ENCODE peak calls at places on chromosomes 5 and 9, in four cellular contexts. One of them, this sample, is unnamed.

GRCh38 chr9:122912964-122913673 is at the start of gene ZBTB6:
- DNase-seq in K562: peak; percentile 86
- DNase-seq in GM12878: peak; percentile 84
- DNase-seq in HepG2: peak; percentile 83
- DNase-seq in this sample: peak; percentile 81

GRCh38 chr5:57316798-57317327 is 143.0 kb downstream of the GPBP1 start:
- DNase-seq in HepG2: no peak
- DNase-seq in GM12878: no peak
- DNase-seq in K562: no peak
- DNase-seq in this sample: no peak

GRCh38 chr9:97632406-97632991 is 669 bp downstream of the TSTD2 start:
- DNase-seq in K562: no peak
- DNase-seq in HepG2: no peak
- DNase-seq in GM12878: no peak
- DNase-seq in this sample: no peak

GRCh38 chr9:78028926-78029325 is 2.7 kb downstream of the GNAQ start:
- DNase-seq in K562: no peak
- DNase-seq in HepG2: no peak
- DNase-seq in GM12878: no peak
- DNase-seq in this sample: no peak

GRCh38 chr5:90709323-90710148 is 150.9 kb downstream of the ADGRV1 start:
- DNase-seq in HepG2: peak; percentile 27
- DNase-seq in K562: peak; percentile 75
- DNase-seq in GM12878: no peak
- DNase-seq in this sample: peak; percentile 58

GRCh38 chr9:105191508-105192118 is 52.8 kb upstream of the SLC44A1 start:
- DNase-seq in K562: no peak
- DNase-seq in GM12878: peak; percentile 39
- DNase-seq in HepG2: peak; percentile 95
- DNase-seq in this sample: no peak

GRCh38 chr9:109143881-109144562 is 23.0 kb downstream of the FRRS1L start:
- DNase-seq in HepG2: peak; percentile 29
- DNase-seq in GM12878: peak; percentile 23
- DNase-seq in K562: peak; percentile 89
- DNase-seq in this sample: peak; percentile 35

GRCh38 chr9:135221951-135222631 is 134.6 kb downstream of the OLFM1 start:
- DNase-seq in GM12878: no peak
- DNase-seq in HepG2: no peak
- DNase-seq in K562: no peak
- DNase-seq in this sample: peak; percentile 68

GRCh38 chr5:138972230-138972629 is 97.1 kb upstream of the LRRTM2 start:
- DNase-seq in GM12878: no peak
- DNase-seq in K562: no peak
- DNase-seq in HepG2: no peak
- DNase-seq in this sample: no peak

GRCh38 chr5:134438641-134439621 is 27.2 kb upstream of the CDKN2AIPNL start:
- DNase-seq in HepG2: peak; percentile 26
- DNase-seq in K562: no peak
- DNase-seq in GM12878: no peak
- DNase-seq in this sample: no peak

GRCh38 chr5:116778015-116778414 is 203.4 kb upstream of the SEMA6A start:
- DNase-seq in GM12878: no peak
- DNase-seq in HepG2: no peak
- DNase-seq in K562: no peak
- DNase-seq in this sample: no peak

GRCh38 chr5:176629853-176630680 is at the start of the genes EIF4E1B and SNCB:
- DNase-seq in GM12878: no peak
- DNase-seq in HepG2: no peak
- DNase-seq in K562: peak; percentile 72
- DNase-seq in this sample: peak; percentile 91

GRCh38 chr5:149831492-149831891 is 101.4 kb downstream of the PPARGC1B start:
- DNase-seq in GM12878: peak; percentile 69
- DNase-seq in HepG2: no peak
- DNase-seq in K562: no peak
- DNase-seq in this sample: no peak

GRCh38 chr5:143119301-143119769 is 284.2 kb downstream of the NR3C1 start:
- DNase-seq in K562: no peak
- DNase-seq in HepG2: no peak
- DNase-seq in GM12878: no peak
- DNase-seq in this sample: no peak

GRCh38 chr5:176596689-176597416 is 13.1 kb downstream of the GPRIN1 start:
- DNase-seq in GM12878: no peak
- DNase-seq in K562: no peak
- DNase-seq in HepG2: no peak
- DNase-seq in this sample: no peak

GRCh38 chr5:174514983-174515394 is 209.4 kb upstream of the MSX2 start:
- DNase-seq in K562: no peak
- DNase-seq in GM12878: no peak
- DNase-seq in HepG2: no peak
- DNase-seq in this sample: no peak

GRCh38 chr5:113574417-113574816 is 60.9 kb downstream of the YTHDC2 start:
- DNase-seq in GM12878: no peak
- DNase-seq in K562: peak; percentile 35
- DNase-seq in HepG2: no peak
- DNase-seq in this sample: no peak

GRCh38 chr5:67659288-67659687 is 462.7 kb upstream of the CD180 start:
- DNase-seq in GM12878: no peak
- DNase-seq in HepG2: no peak
- DNase-seq in K562: no peak
- DNase-seq in this sample: no peak

GRCh38 chr9:109164040-109164439 is 3.0 kb downstream of the FRRS1L start:
- DNase-seq in K562: no peak
- DNase-seq in HepG2: no peak
- DNase-seq in GM12878: no peak
- DNase-seq in this sample: no peak

GRCh38 chr5:107389769-107390168 is 281.0 kb downstream of the EFNA5 start:
- DNase-seq in K562: no peak
- DNase-seq in GM12878: no peak
- DNase-seq in HepG2: no peak
- DNase-seq in this sample: no peak

GRCh38 chr9:92807757-92808725 is 43.4 kb upstream of the BICD2 start:
- DNase-seq in GM12878: no peak
- DNase-seq in K562: no peak
- DNase-seq in HepG2: no peak
- DNase-seq in this sample: peak; percentile 47

GRCh38 chr9:71509054-71509453 is 259.3 kb downstream of the CEMIP2 start:
- DNase-seq in GM12878: no peak
- DNase-seq in K562: no peak
- DNase-seq in HepG2: no peak
- DNase-seq in this sample: no peak

GRCh38 chr5:169065400-169065799 is 235.5 kb downstream of the SLIT3 start:
- DNase-seq in GM12878: no peak
- DNase-seq in HepG2: no peak
- DNase-seq in K562: no peak
- DNase-seq in this sample: no peak

GRCh38 chr5:8034852-8035251 is 165.9 kb downstream of the MTRR start:
- DNase-seq in K562: no peak
- DNase-seq in HepG2: no peak
- DNase-seq in GM12878: no peak
- DNase-seq in this sample: no peak

GRCh38 chr5:154749496-154749895 is 5.7 kb upstream of the LARP1 start:
- DNase-seq in GM12878: no peak
- DNase-seq in HepG2: no peak
- DNase-seq in K562: no peak
- DNase-seq in this sample: no peak

GRCh38 chr5:135541969-135542502 is 6.3 kb upstream of the NEUROG1 start:
- DNase-seq in GM12878: no peak
- DNase-seq in HepG2: no peak
- DNase-seq in K562: no peak
- DNase-seq in this sample: no peak

GRCh38 chr5:54553659-54554207 is 36.2 kb downstream of the SNX18 start:
- DNase-seq in HepG2: no peak
- DNase-seq in GM12878: no peak
- DNase-seq in K562: no peak
- DNase-seq in this sample: no peak

GRCh38 chr9:99369327-99369722 is 147.2 kb downstream of the SEC61B start:
- DNase-seq in HepG2: no peak
- DNase-seq in K562: no peak
- DNase-seq in GM12878: no peak
- DNase-seq in this sample: no peak

GRCh38 chr9:95459867-95460626 is 56.7 kb downstream of the PTCH1 start:
- DNase-seq in HepG2: no peak
- DNase-seq in K562: no peak
- DNase-seq in GM12878: no peak
- DNase-seq in this sample: no peak
- H3K27ac ChIP-seq in HepG2: no peak overlapping the region
- H3K27ac ChIP-seq in K562: no peak overlapping the region
- H3K27ac ChIP-seq in GM12878: no peak overlapping the region
- H3K27ac ChIP-seq in this sample: peak overlapping the region; percentile 82

GRCh38 chr9:21153688-21154608 is 12.3 kb upstream of the IFNW1 start:
- DNase-seq in HepG2: no peak
- DNase-seq in GM12878: no peak
- DNase-seq in K562: no peak
- DNase-seq in this sample: peak; percentile 28

GRCh38 chr9:21160178-21160577 is 6.3 kb downstream of the IFNA21 start:
- DNase-seq in HepG2: no peak
- DNase-seq in GM12878: peak; percentile 43
- DNase-seq in K562: no peak
- DNase-seq in this sample: no peak

DNA sequence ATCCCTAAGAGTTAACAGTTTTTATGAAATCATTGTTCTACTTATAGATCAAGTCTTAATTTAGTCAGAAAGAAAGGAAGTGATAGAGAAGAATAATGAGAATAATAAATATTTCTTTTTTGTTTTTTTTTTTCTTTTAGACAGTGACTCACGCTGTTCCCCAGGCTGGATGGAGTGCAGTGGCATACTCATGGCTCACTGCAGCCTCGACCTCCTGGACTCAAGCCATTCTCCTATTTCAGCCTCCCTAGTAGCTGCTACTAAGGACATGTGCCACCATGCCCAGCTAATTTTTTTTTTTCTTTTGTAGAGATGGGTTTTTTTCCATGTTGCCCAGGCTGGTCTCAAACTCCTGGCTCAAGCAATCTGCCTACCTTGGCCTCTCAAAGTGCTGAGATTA is 11.0 kb downstream of the IFNA21 start:
- DNase-seq in HepG2: no peak
- DNase-seq in GM12878: no peak
- DNase-seq in K562: no peak
- DNase-seq in this sample: no peak
- TF ChIP-seq FOXM1 in HepG2: no peak
- TF ChIP-seq FOXM1 in GM12878: no peak
- TF ChIP-seq FOXM1 in K562: no peak
- TF ChIP-seq FOXM1 in this sample: no peak

DNA sequence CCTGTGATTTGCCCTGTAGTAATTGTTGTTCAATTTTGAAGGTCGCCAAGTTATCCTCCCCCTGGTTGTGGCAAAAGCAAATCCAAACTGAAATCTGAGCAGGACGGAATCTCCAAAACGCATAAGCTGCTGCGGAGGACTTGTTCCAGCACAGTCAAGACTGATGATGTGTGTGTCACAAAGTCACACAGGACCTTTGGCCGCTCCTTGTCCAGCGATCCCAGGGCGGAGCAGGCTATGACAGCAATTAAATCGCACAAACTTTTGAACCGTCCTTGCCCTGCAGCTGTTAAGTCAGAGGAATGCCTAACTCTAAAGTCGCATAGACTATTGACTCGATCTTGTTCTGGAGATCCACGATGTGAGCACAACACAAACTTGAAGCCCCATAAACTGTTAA is 128.4 kb downstream of the PARP8 start:
- DNase-seq in K562: no peak
- DNase-seq in GM12878: no peak
- DNase-seq in HepG2: no peak
- DNase-seq in this sample: no peak
- TF ChIP-seq SIN3A in K562: no peak
- TF ChIP-seq SIN3A in GM12878: no peak
- TF ChIP-seq SIN3A in HepG2: no peak
- TF ChIP-seq SIN3A in this sample: no peak

GRCh38 chr9:130116346-130116745 is 55.9 kb upstream of the NCS1 start:
- DNase-seq in GM12878: no peak
- DNase-seq in HepG2: no peak
- DNase-seq in K562: no peak
- DNase-seq in this sample: no peak
- H3K27ac ChIP-seq in GM12878: no peak overlapping the region
- H3K27ac ChIP-seq in HepG2: no peak overlapping the region
- H3K27ac ChIP-seq in K562: no peak overlapping the region
- H3K27ac ChIP-seq in this sample: no peak overlapping the region

GRCh38 chr9:34419716-34420504 is 38.5 kb downstream of the FAM219A start:
- DNase-seq in HepG2: no peak
- DNase-seq in GM12878: no peak
- DNase-seq in K562: no peak
- DNase-seq in this sample: peak; percentile 50

GRCh38 chr9:34412336-34412735 is 35.6 kb upstream of the MYORG start:
- DNase-seq in K562: no peak
- DNase-seq in GM12878: no peak
- DNase-seq in HepG2: no peak
- DNase-seq in this sample: no peak

GRCh38 chr9:34413229-34413852 is 36.6 kb upstream of the MYORG start:
- DNase-seq in K562: peak; percentile 69
- DNase-seq in HepG2: peak; percentile 31
- DNase-seq in GM12878: no peak
- DNase-seq in this sample: no peak

GRCh38 chr9:34417734-34418133 is 40.6 kb downstream of the FAM219A start:
- DNase-seq in K562: no peak
- DNase-seq in GM12878: no peak
- DNase-seq in HepG2: no peak
- DNase-seq in this sample: no peak
- TF ChIP-seq FOXM1 in K562: no peak
- TF ChIP-seq FOXM1 in GM12878: no peak
- TF ChIP-seq FOXM1 in HepG2: no peak
- TF ChIP-seq FOXM1 in this sample: no peak

DNA sequence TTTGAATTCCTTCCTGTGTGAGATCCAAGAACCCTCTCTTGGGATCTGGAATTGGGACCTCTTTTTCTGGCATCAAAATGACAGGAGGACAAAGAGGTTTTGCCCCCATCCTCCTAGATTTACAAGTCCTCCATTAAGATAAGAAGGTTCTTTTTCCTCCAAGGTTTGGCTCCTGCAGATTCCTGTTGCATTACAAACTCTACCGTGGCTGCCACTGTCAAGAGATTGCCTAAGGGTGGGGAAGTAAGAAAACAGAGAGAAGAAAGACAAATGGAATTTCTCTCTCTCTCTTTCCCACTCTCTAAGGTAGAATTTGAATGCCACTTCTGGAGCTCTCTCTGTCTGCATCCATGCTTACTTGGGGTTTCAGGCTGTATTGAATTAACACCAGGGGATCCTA is 12.0 kb upstream of the SVEP1 start:
- DNase-seq in GM12878: no peak
- DNase-seq in HepG2: no peak
- DNase-seq in K562: no peak
- DNase-seq in this sample: no peak
- TF ChIP-seq SIN3A in GM12878: no peak
- TF ChIP-seq SIN3A in HepG2: no peak
- TF ChIP-seq SIN3A in K562: no peak
- TF ChIP-seq SIN3A in this sample: no peak